ENCODE peak calls at places on chromosomes 1 and 21, in six cellular contexts. V is mesendoderm, P is GM23338, I is psoas muscle, X is suprapubic skin, L is heart left ventricle. D is an unnamed sample.

GRCh38 chr1:108482708-108483107 is 32.6 kb downstream of the NBPF6 start:
- DNase-seq in V (no peak), P (no peak), I (no peak), X (no peak), L (no peak), D (no peak)

GRCh38 chr1:207847116-207847515 is 63.8 kb downstream of the CD34 start:
- DNase-seq in V (no peak), P (no peak), I (no peak), X (no peak), L (no peak), D (no peak)

GRCh38 chr1:230768903-230769570 is 21.8 kb downstream of the CAPN9 start:
- DNase-seq in V (peak; percentile 67), P (peak; percentile 17), I (no peak), X (no peak), L (no peak), D (no peak)

GRCh38 chr1:230465701-230466100 is 39.6 kb upstream of the PGBD5 start:
- DNase-seq in V (no peak), P (no peak), I (no peak), X (no peak), L (no peak), D (no peak)

GRCh38 chr1:19420606-19421005 is 64.7 kb downstream of the CAPZB start:
- DNase-seq in V (no peak), P (no peak), I (no peak), X (no peak), L (no peak), D (no peak)

GRCh38 chr1:229461032-229461668 is 27.3 kb upstream of the ACTA1 start:
- DNase-seq in V (no peak), P (no peak), I (peak; percentile 56), X (no peak), L (peak; percentile 49), D (no peak)

GRCh38 chr1:212463565-212464270 is 31.0 kb downstream of the NENF start:
- DNase-seq in V (no peak), P (no peak), I (no peak), X (no peak), L (no peak), D (no peak)

GRCh38 chr1:117061986-117062415 is 1.9 kb downstream of the TTF2 start:
- DNase-seq in V (no peak), P (no peak), I (no peak), X (no peak), L (no peak), D (no peak)

GRCh38 chr1:57489342-57490036 is 65.6 kb upstream of the DAB1 start:
- DNase-seq in V (peak; percentile 65), P (no peak), I (no peak), X (no peak), L (no peak), D (no peak)

GRCh38 chr1:217453816-217454215 is 177.1 kb downstream of the GPATCH2 start:
- DNase-seq in V (peak; percentile 56), P (peak; percentile 5), I (no peak), X (no peak), L (peak; percentile 69), D (no peak)

GRCh38 chr1:6686294-6686693 is 15.3 kb downstream of the DNAJC11 start:
- DNase-seq in V (peak; percentile 11), P (no peak), I (peak; percentile 79), X (no peak), L (no peak), D (no peak)

GRCh38 chr1:170307426-170307825 is 161.7 kb downstream of the NTMT2 start:
- DNase-seq in V (no peak), P (no peak), I (no peak), X (no peak), L (no peak), D (no peak)

GRCh38 chr1:63148825-63149645 is 173.3 kb upstream of the FOXD3 start:
- DNase-seq in V (peak; percentile 77), P (peak; percentile 85), I (no peak), X (no peak), L (no peak), D (no peak)

GRCh38 chr1:110321045-110321444 is 18.1 kb upstream of the RBM15 start:
- DNase-seq in V (no peak), P (no peak), I (no peak), X (no peak), L (no peak), D (no peak)

GRCh38 chr21:34974162-34974981 is 74.7 kb downstream of the RUNX1 start:
- DNase-seq in V (no peak), P (no peak), I (no peak), X (no peak), L (no peak), D (no peak)

GRCh38 chr1:219639843-219640606 is 27.1 kb upstream of the ZC3H11B start:
- DNase-seq in V (no peak), P (no peak), I (no peak), X (no peak), L (no peak), D (no peak)

GRCh38 chr1:174800221-174800791 is 199.4 kb upstream of the CACYBP start:
- DNase-seq in V (peak; percentile 16), P (peak; percentile 35), I (no peak), X (no peak), L (no peak), D (no peak)

GRCh38 chr1:110123224-110123623 is 11.0 kb downstream of the UBL4B start:
- DNase-seq in V (no peak), P (no peak), I (no peak), X (no peak), L (no peak), D (no peak)

GRCh38 chr1:203379831-203380230 is 28.9 kb upstream of the FMOD start:
- DNase-seq in V (no peak), P (no peak), I (no peak), X (no peak), L (no peak), D (no peak)

GRCh38 chr21:43995521-43996105 is 16.5 kb upstream of the TRAPPC10 start:
- DNase-seq in V (no peak), P (no peak), I (peak; percentile 38), X (no peak), L (no peak), D (no peak)

GRCh38 chr1:67405473-67406245 is 24.5 kb downstream of the SERBP1 start:
- DNase-seq in V (no peak), P (peak; percentile 23), I (no peak), X (no peak), L (no peak), D (no peak)

GRCh38 chr1:161127649-161128048 is 4.8 kb downstream of the DEDD start:
- DNase-seq in V (no peak), P (no peak), I (no peak), X (no peak), L (no peak), D (no peak)

GRCh38 chr1:161131721-161132409 is 602 bp downstream of the DEDD start:
- DNase-seq in V (no peak), P (peak; percentile 22), I (no peak), X (no peak), L (peak; percentile 30), D (no peak)

GRCh38 chr1:161128591-161129420 is 3.7 kb downstream of the DEDD start:
- DNase-seq in V (no peak), P (no peak), I (no peak), X (no peak), L (no peak), D (no peak)

GRCh38 chr1:161132410-161133219 is at the start of gene DEDD:
- DNase-seq in V (peak; percentile 100), P (peak; percentile 97), I (peak; percentile 98), X (peak; percentile 97), L (peak; percentile 96), D (peak; percentile 95)

DNA sequence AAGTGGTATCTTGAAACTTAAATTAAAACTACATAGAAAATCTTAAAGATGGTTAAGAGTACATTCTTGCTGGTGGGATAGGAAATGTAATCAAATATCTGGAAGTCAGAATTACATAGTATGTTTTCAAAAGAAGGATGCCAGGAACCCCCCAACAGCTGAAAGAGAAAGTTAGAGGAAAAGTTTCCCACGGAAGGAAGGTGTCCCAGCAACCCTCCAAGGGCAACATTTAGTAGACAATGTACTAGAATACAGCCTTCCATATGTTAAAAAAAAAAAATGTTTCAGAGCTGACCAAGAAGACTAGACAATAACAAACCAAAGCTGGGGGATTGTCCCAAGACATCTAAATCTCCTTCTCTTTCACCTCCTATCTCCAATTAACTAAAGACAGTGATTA is 2.2 kb downstream of the DEDD start:
- DNase-seq in V (no peak), P (no peak), I (no peak), X (no peak), L (no peak), D (no peak)
- H3K4me1 ChIP-seq in V (peaks cover 11% of the 10 kb centered on the region), P (peaks cover 22% of the 10 kb centered on the region), I (peaks cover 39% of the 10 kb centered on the region), X (peaks cover 37% of the 10 kb centered on the region), L (peaks cover 51% of the 10 kb centered on the region), D (no peaks in the 10 kb centered on the region)

DNA sequence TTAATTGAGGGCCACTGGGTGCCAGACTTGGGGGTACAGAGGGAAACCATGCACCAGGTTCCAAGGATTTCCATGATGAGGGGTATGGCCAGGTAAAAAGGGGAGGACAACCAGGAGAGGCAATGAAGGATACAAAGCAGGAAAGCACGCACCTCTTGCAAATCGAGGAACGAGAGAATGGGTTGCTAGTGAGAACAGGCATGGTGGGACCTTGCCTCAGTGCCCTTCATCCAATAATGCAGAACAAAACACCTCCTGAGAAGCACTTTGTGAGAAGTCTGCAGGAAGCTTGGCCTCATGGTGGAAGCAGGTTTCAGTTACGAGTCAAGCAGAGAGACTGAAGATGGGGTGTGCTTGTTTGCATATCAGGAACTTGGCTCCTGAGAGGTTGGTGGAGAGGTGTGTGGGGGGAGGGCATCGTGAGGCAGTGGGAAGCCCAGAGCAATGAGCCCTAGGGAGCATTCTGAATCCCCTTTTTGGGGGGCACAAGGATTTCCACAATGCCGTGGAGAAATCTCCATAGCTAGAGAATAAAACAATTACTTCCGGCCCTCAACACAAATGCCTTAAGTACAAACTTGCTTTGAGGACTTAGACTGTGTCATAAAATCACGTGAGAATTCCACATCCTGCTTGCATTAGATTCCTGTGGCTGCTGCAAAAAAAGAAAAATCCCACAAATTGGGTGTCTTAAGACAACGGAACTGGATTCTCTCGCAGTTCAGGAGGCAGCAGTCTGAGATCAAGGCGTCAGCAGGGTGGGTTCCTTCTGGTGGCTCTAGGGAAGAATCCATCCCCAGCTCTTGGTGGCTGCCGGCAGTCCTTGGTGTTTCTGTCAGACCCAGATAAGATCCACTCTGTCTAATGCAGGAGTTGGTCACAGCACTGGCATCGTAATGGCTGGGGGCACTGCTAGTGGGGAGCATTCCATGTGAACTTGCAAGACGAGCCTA is 54.9 kb upstream of the BACE2 start:
- DNase-seq in V (peak; percentile 95), P (peak; percentile 11), I (no peak), X (peak; percentile 75), L (peak; percentile 17), D (peak; percentile 54)
- H3K4me3 ChIP-seq in V (no peak overlapping the region), P (no peak overlapping the region), I (no peak overlapping the region), X (peak overlapping the region; percentile 39), L (no peak overlapping the region), D (peak overlapping the region; percentile 1)

GRCh38 chr1:201859424-201859823 is 29.3 kb upstream of the SHISA4 start:
- DNase-seq in V (no peak), P (no peak), I (no peak), X (no peak), L (no peak), D (no peak)

GRCh38 chr1:201861448-201861847 is 27.2 kb upstream of the SHISA4 start:
- DNase-seq in V (no peak), P (no peak), I (no peak), X (no peak), L (no peak), D (no peak)
- H3K36me3 ChIP-seq in V (peaks cover 9% of the 10 kb centered on the region), P (peaks cover 54% of the 10 kb centered on the region), I (peaks cover 100% of the 10 kb centered on the region), X (peaks cover 74% of the 10 kb centered on the region), L (no peaks in the 10 kb centered on the region), D (peaks cover 41% of the 10 kb centered on the region)

DNA sequence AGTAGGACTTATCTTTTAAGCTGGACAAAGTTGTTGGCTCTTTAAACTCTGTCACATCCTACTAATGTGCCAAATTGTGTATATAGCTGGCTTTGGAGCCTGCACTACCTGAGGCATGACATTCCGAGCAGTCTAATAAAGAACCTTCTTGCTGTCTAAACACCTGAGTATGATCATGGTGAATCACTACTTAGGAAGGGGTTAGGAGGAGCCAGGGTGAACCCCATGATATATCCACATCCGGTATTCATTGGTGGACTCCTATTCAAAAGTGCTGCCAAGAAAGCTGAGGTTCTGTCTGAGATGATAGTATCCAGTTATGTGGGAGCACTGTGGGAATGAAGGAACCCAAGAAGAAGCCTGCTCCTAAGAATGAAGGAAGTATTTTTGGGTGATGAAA is 27.1 kb downstream of the CRNN start:
- DNase-seq in V (no peak), P (no peak), I (no peak), X (no peak), L (no peak), D (no peak)
- H3K4me1 ChIP-seq in V (no peaks in the 10 kb centered on the region), P (no peaks in the 10 kb centered on the region), I (no peaks in the 10 kb centered on the region), X (no peaks in the 10 kb centered on the region), L (no peaks in the 10 kb centered on the region), D (no peaks in the 10 kb centered on the region)

D was measured in right atrium auricular region.